ENCODE peak calls at places on chromosomes 5 and 9, in nine cellular contexts. W is upper lobe of right lung, P is lung, D is body of pancreas, X is GM13977, Z is fibroblast of the aortic adventitia, O is heart right ventricle, C is glutamatergic neuron, E is mesothelial cell of epicardium. G is an unnamed sample.

GRCh38 chr9:124869986-124870560 is 8.1 kb downstream of the ARPC5L start:
- DNase-seq in O (peak), X (peak), C (no peak), D (peak), W (peak), E (no peak), Z (no peak), P (peak), G (no peak)

GRCh38 chr5:143405747-143406098 is 2.2 kb upstream of the NR3C1 start:
- DNase-seq in X (no peak), D (no peak), W (no peak), C (no peak), Z (no peak), E (no peak), O (no peak), P (no peak), G (no peak)

GRCh38 chr9:79111653-79112052 is 460.1 kb upstream of the TLE4 start:
- DNase-seq in O (no peak), W (no peak), P (no peak), C (no peak), X (no peak), E (no peak), D (no peak), Z (no peak), G (no peak)

GRCh38 chr9:96554326-96554725 is 65.3 kb downstream of the CDC14B start:
- DNase-seq in X (no peak), O (no peak), W (no peak), C (no peak), P (no peak), Z (peak), E (no peak), D (no peak), G (no peak)

GRCh38 chr9:82313697-82314096 is 325.1 kb downstream of the SPATA31D1 start:
- DNase-seq in E (no peak), P (no peak), O (no peak), C (no peak), W (no peak), X (no peak), Z (no peak), D (no peak), G (no peak)

GRCh38 chr5:69285448-69286116 is 47.0 kb downstream of the CCDC125 start:
- DNase-seq in C (no peak), X (no peak), Z (no peak), D (no peak), O (no peak), E (no peak), W (no peak), P (no peak), G (no peak)

GRCh38 chr5:79924936-79925893 is 65.8 kb downstream of the MTX3 start:
- DNase-seq in P (no peak), Z (peak), D (no peak), C (peak), O (no peak), W (no peak), E (no peak), X (no peak), G (no peak)

GRCh38 chr5:136192526-136193395 is at the start of gene SMIM32:
- DNase-seq in O (peak), E (no peak), D (peak), P (no peak), W (peak), Z (no peak), X (no peak), C (peak), G (no peak)

GRCh38 chr5:179422840-179423523 is 77.7 kb upstream of the ADAMTS2 start:
- DNase-seq in P (no peak), O (no peak), C (no peak), E (peak), D (no peak), X (no peak), W (peak), Z (no peak), G (no peak)

GRCh38 chr5:64183956-64184355 is 18.3 kb downstream of the RNF180 start:
- DNase-seq in D (no peak), P (no peak), Z (no peak), X (no peak), C (no peak), W (no peak), O (no peak), E (no peak), G (no peak)

GRCh38 chr5:111551120-111551519 is 38.8 kb upstream of the STARD4 start:
- DNase-seq in Z (no peak), O (no peak), W (no peak), D (no peak), X (no peak), E (no peak), C (no peak), P (no peak), G (no peak)

GRCh38 chr5:139462582-139463276 is at the start of gene ECSCR:
- DNase-seq in D (no peak), E (no peak), C (no peak), Z (no peak), P (no peak), O (peak), W (no peak), X (no peak), G (no peak)

GRCh38 chr5:141940695-141941271 is 17.1 kb downstream of the DELE1 start:
- DNase-seq in C (no peak), X (no peak), P (no peak), E (no peak), W (no peak), D (no peak), O (peak), Z (peak), G (no peak)

GRCh38 chr5:111829701-111830100 is 72.7 kb upstream of the NREP start:
- DNase-seq in W (no peak), O (no peak), E (no peak), C (no peak), D (no peak), P (no peak), X (no peak), Z (peak), G (no peak)

GRCh38 chr5:36685631-36686147 is 79.3 kb downstream of the SLC1A3 start:
- DNase-seq in E (no peak), D (no peak), W (no peak), Z (no peak), C (no peak), X (peak), P (no peak), O (no peak), G (no peak)

GRCh38 chr5:172325452-172325851 is 41.9 kb upstream of the UBTD2 start:
- DNase-seq in D (no peak), Z (no peak), O (no peak), X (no peak), E (no peak), P (no peak), W (no peak), C (no peak), G (no peak)

GRCh38 chr9:14209399-14209990 is 104.4 kb downstream of the NFIB start:
- DNase-seq in W (no peak), E (no peak), P (no peak), C (no peak), D (peak), X (no peak), O (no peak), Z (no peak), G (no peak)

GRCh38 chr5:142576303-142576702 is 109.6 kb downstream of the FGF1 start:
- DNase-seq in D (no peak), W (no peak), O (no peak), E (no peak), Z (no peak), P (no peak), X (no peak), C (no peak), G (no peak)

GRCh38 chr9:13001989-13002580 is 227.3 kb downstream of the LURAP1L start:
- DNase-seq in P (no peak), O (no peak), W (no peak), E (no peak), D (no peak), X (no peak), C (no peak), Z (no peak), G (no peak)

GRCh38 chr5:95057610-95058009 is 227.3 kb downstream of the MCTP1 start:
- DNase-seq in P (no peak), C (no peak), D (no peak), X (no peak), W (no peak), Z (no peak), E (no peak), O (no peak), G (no peak)

GRCh38 chr9:91843623-91844111 is 106.4 kb downstream of the ROR2 start:
- DNase-seq in O (no peak), D (peak), W (no peak), P (no peak), C (peak), E (no peak), X (no peak), Z (peak), G (peak)

GRCh38 chr5:141508808-141509611 is 20.1 kb downstream of the PCDHGC5 start:
- DNase-seq in O (peak), Z (peak), X (peak), E (peak), D (peak), W (no peak), P (peak), C (peak), G (no peak)

GRCh38 chr5:126801992-126802294 is 25.0 kb downstream of the LMNB1 start:
- DNase-seq in C (no peak), O (no peak), P (no peak), D (no peak), Z (peak), W (no peak), X (no peak), E (no peak), G (no peak)

GRCh38 chr9:88544245-88544644 is 9.3 kb downstream of the NXNL2 start:
- DNase-seq in E (no peak), X (no peak), Z (no peak), C (no peak), W (no peak), D (no peak), P (no peak), O (peak), G (no peak)

GRCh38 chr5:154042751-154043150 is 4.0 kb downstream of the MFAP3 start:
- DNase-seq in P (no peak), D (no peak), W (no peak), O (no peak), C (no peak), Z (peak), E (no peak), X (no peak), G (no peak)

GRCh38 chr5:114362977-114363721 is 1.3 kb downstream of the KCNN2 start:
- DNase-seq in E (no peak), Z (peak), W (no peak), P (no peak), D (peak), C (peak), X (peak), O (no peak), G (no peak)

GRCh38 chr5:172881691-172882370 is 47.8 kb downstream of the ERGIC1 start:
- DNase-seq in Z (peak), X (peak), D (no peak), E (no peak), O (no peak), W (peak), C (no peak), P (no peak), G (no peak)

GRCh38 chr9:6575324-6575758 is 70.2 kb downstream of the GLDC start:
- DNase-seq in X (peak), C (no peak), W (no peak), Z (no peak), P (no peak), D (no peak), O (no peak), E (no peak), G (no peak)

GRCh38 chr5:61450880-61451279 is 118.8 kb downstream of the ZSWIM6 start:
- DNase-seq in P (no peak), W (no peak), X (no peak), C (no peak), D (peak), Z (peak), O (peak), E (no peak), G (no peak)

GRCh38 chr5:75152861-75153260 is 83.8 kb downstream of the ANKRD31 start:
- DNase-seq in E (no peak), O (no peak), Z (no peak), C (no peak), W (no peak), X (no peak), D (no peak), P (no peak), G (no peak)

GRCh38 chr5:75156585-75156984 is 80.1 kb downstream of the ANKRD31 start:
- DNase-seq in X (no peak), Z (peak), O (no peak), C (no peak), E (no peak), D (no peak), P (no peak), W (no peak), G (no peak)
- TF ChIP-seq CTCF in X (no peak), Z (peak), O (no peak), C (no peak), E (no peak), D (no peak), P (no peak), W (no peak), G (peak)

GRCh38 chr5:82244854-82245635 is 33.1 kb downstream of the RPS23 start:
- DNase-seq in D (no peak), W (no peak), X (no peak), C (no peak), P (no peak), Z (no peak), E (no peak), O (no peak), G (no peak)
- TF ChIP-seq CTCF in D (no peak), W (no peak), X (no peak), C (no peak), P (no peak), Z (no peak), E (no peak), O (no peak), G (no peak)

GRCh38 chr5:103648086-103648485 is 85.5 kb upstream of the NUDT12 start:
- DNase-seq in O (no peak), E (no peak), X (no peak), P (no peak), D (no peak), Z (no peak), C (no peak), W (no peak), G (no peak)
- TF ChIP-seq CTCF in O (no peak), E (peak), X (no peak), P (no peak), D (no peak), Z (peak), C (peak), W (no peak), G (peak)

GRCh38 chr9:83706703-83707517 is 848 bp downstream of the UBQLN1 start:
- DNase-seq in Z (no peak), P (peak), X (peak), D (peak), W (peak), O (peak), C (peak), E (peak), G (peak)

GRCh38 chr9:83714316-83714715 is 6.6 kb upstream of the UBQLN1 start:
- DNase-seq in C (no peak), O (no peak), X (no peak), P (no peak), Z (peak), W (no peak), E (no peak), D (no peak), G (no peak)

GRCh38 chr9:83707768-83708514 is at the start of gene UBQLN1:
- DNase-seq in E (peak), Z (peak), W (peak), C (peak), D (peak), X (peak), O (peak), P (peak), G (peak)

GRCh38 chr9:83707518-83707767 is 315 bp downstream of the UBQLN1 start:
- DNase-seq in X (no peak), D (no peak), E (peak), Z (no peak), W (no peak), P (no peak), O (no peak), C (no peak), G (no peak)

DNA sequence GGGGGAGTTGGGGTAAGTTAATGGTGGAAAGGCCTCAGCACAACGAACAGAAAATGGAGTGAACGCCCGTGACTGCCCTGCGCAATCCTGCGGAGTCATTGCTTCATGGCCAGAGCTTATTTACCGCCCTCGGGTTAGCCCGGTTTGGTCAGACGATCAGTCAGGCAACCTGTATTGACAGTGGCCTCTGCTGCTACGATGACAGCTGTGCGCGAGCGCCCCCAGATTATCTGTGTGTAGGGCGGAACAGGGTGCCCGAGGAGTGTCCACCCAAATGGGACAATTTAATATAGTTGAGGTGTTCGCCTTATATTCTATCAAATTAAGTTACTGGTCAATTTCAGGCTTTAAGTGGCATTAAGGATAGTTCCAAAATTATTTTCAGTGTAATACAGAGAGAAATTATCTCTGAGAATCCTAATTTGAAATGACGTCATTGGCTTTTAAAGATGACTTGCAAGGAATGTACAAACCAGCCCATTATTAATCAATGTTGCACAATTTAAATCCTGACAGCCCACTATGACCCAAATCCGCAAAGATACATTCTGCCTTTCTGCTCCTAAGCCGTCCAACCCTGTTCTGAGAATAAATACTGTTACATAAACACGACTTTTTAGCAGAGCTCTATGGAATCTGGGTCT is 879 bp upstream of the UBQLN1 start:
- DNase-seq in Z (peak), D (peak), C (peak), O (peak), E (no peak), P (peak), X (peak), W (peak), G (peak)
- TF ChIP-seq CTCF in Z (no peak), D (no peak), C (no peak), O (peak), E (no peak), P (no peak), X (peak), W (peak), G (no peak)

DNA sequence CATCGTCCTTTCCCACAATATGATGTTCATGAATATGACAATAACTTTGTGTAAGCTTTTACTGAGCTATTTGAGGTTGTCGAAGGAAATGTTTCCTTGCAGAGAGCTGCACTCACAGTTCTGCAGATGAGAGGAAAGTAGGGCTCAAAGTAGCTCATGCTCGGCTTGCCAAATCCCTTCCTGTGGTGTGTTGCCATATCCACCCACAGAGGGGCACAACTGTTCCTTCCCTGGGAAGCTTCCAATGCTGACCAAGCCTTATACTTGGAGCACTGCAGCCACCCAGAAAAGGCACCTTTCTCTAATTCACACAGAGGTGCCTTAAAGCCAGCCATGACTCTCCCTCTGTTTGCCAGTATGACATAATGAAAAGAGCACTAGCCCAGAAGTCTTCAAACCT is 390.3 kb downstream of the CAAP1 start:
- DNase-seq in E (no peak), X (no peak), P (no peak), O (no peak), Z (no peak), D (no peak), W (no peak), C (no peak), G (no peak)
- TF ChIP-seq CTCF in E (no peak), X (no peak), P (no peak), O (no peak), Z (no peak), D (no peak), W (no peak), C (no peak), G (peak)

DNA sequence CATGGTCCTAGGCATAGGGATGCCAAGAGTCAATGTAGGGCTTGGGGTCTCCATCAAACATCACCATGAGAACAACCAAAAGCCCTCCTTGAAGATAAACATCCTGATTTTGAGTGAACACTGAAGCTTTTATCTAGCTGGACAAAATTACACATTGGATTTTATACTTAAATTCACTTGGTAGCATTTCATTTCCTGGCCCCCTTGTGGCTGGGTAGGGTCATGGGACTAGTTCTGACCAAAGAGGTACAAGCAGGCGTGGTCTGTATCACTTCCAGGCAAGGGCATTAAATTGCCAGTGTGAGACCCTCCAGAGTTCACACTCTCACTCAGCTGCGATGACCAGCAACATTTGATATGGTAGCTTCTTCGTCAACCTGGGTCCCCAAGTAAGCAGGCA is 320.3 kb downstream of the ACTL7B start:
- DNase-seq in C (peak), E (no peak), O (no peak), Z (no peak), D (no peak), P (no peak), W (no peak), X (peak), G (no peak)
- TF ChIP-seq CTCF in C (peak), E (peak), O (peak), Z (peak), D (peak), P (peak), W (peak), X (peak), G (peak)

GRCh38 chr5:43298459-43298858 is 14.8 kb downstream of the HMGCS1 start:
- DNase-seq in E (no peak), C (no peak), W (no peak), D (no peak), O (no peak), X (no peak), Z (no peak), P (no peak), G (no peak)

GRCh38 chr5:43290726-43291125 is 22.5 kb downstream of the HMGCS1 start:
- DNase-seq in E (no peak), D (no peak), C (no peak), X (no peak), P (no peak), O (no peak), Z (no peak), W (no peak), G (no peak)

GRCh38 chr5:43295202-43295601 is 18.0 kb downstream of the HMGCS1 start:
- DNase-seq in D (no peak), P (no peak), W (no peak), E (no peak), Z (no peak), C (no peak), O (no peak), X (no peak), G (no peak)

GRCh38 chr5:43296835-43297234 is 16.4 kb downstream of the HMGCS1 start:
- DNase-seq in Z (no peak), D (no peak), P (no peak), W (no peak), E (no peak), C (no peak), O (no peak), X (no peak), G (no peak)

GRCh38 chr5:43294226-43294625 is 19.0 kb downstream of the HMGCS1 start:
- DNase-seq in P (no peak), W (no peak), O (no peak), E (no peak), D (no peak), C (no peak), X (no peak), Z (peak), G (no peak)
- TF ChIP-seq CTCF in P (no peak), W (no peak), O (no peak), E (no peak), D (no peak), C (no peak), X (no peak), Z (no peak), G (no peak)

GRCh38 chr9:94002316-94003140 is 47.4 kb upstream of the BARX1 start:
- DNase-seq in C (no peak), W (no peak), O (no peak), P (no peak), E (no peak), D (peak), X (peak), Z (peak), G (no peak)
- TF ChIP-seq CTCF in C (peak), W (peak), O (peak), P (peak), E (peak), D (peak), X (peak), Z (peak), G (peak)

GRCh38 chr5:115549154-115549553 is 4.6 kb upstream of the FEM1C start:
- DNase-seq in P (no peak), X (peak), D (no peak), W (no peak), O (no peak), E (no peak), C (no peak), Z (no peak), G (no peak)
- TF ChIP-seq CTCF in P (no peak), X (peak), D (no peak), W (no peak), O (no peak), E (no peak), C (no peak), Z (peak), G (peak)

G was measured in type B pancreatic cell.